ENCODE peak calls at places on chromosomes 6 and 20, in seven cellular contexts. One of them, this sample, is unnamed.
A peak's percentile ranks its signal among the peaks of the same experiment; 100 is the strongest.

GRCh38 chr20:38514947-38515346 is 42.3 kb downstream of the RALGAPB start:
- DNase-seq in CD8-positive, alpha-beta T cell: no peak
- DNase-seq in cardiac muscle cell: no peak
- DNase-seq in uterus: no peak
- DNase-seq in A673: no peak
- DNase-seq in heart left ventricle: no peak
- DNase-seq in ovary: no peak
- DNase-seq in this sample: no peak

GRCh38 chr6:147117580-147117979 is 86.6 kb upstream of the STXBP5 start:
- DNase-seq in ovary: no peak
- DNase-seq in CD8-positive, alpha-beta T cell: no peak
- DNase-seq in cardiac muscle cell: no peak
- DNase-seq in uterus: no peak
- DNase-seq in A673: no peak
- DNase-seq in heart left ventricle: no peak
- DNase-seq in this sample: no peak

GRCh38 chr6:13194852-13195251 is 133.5 kb downstream of the TBC1D7 start:
- DNase-seq in ovary: peak; percentile 36
- DNase-seq in CD8-positive, alpha-beta T cell: no peak
- DNase-seq in A673: peak; percentile 57
- DNase-seq in uterus: peak; percentile 16
- DNase-seq in heart left ventricle: peak; percentile 40
- DNase-seq in cardiac muscle cell: peak; percentile 22
- DNase-seq in this sample: no peak

GRCh38 chr6:136792066-136792944 is at the start of gene MAP3K5:
- DNase-seq in ovary: peak; percentile 92
- DNase-seq in uterus: peak; percentile 84
- DNase-seq in heart left ventricle: peak; percentile 87
- DNase-seq in cardiac muscle cell: peak; percentile 80
- DNase-seq in CD8-positive, alpha-beta T cell: peak; percentile 94
- DNase-seq in A673: peak; percentile 83
- DNase-seq in this sample: peak; percentile 87

GRCh38 chr6:29984992-29985391 is 42.7 kb downstream of the HLA-A start:
- DNase-seq in cardiac muscle cell: no peak
- DNase-seq in ovary: no peak
- DNase-seq in CD8-positive, alpha-beta T cell: no peak
- DNase-seq in uterus: no peak
- DNase-seq in A673: no peak
- DNase-seq in heart left ventricle: no peak
- DNase-seq in this sample: no peak

GRCh38 chr20:3074812-3075211 is 3.4 kb downstream of the OXT start:
- DNase-seq in uterus: no peak
- DNase-seq in ovary: no peak
- DNase-seq in CD8-positive, alpha-beta T cell: no peak
- DNase-seq in cardiac muscle cell: no peak
- DNase-seq in heart left ventricle: no peak
- DNase-seq in A673: no peak
- DNase-seq in this sample: no peak

GRCh38 chr6:150334790-150335783 is 33.7 kb upstream of the IYD start:
- DNase-seq in uterus: no peak
- DNase-seq in CD8-positive, alpha-beta T cell: peak; percentile 30
- DNase-seq in ovary: no peak
- DNase-seq in A673: peak; percentile 73
- DNase-seq in cardiac muscle cell: peak; percentile 62
- DNase-seq in heart left ventricle: peak; percentile 27
- DNase-seq in this sample: no peak

GRCh38 chr6:152129606-152130249 is 322.2 kb downstream of the ESR1 start:
- DNase-seq in ovary: peak; percentile 54
- DNase-seq in uterus: no peak
- DNase-seq in heart left ventricle: no peak
- DNase-seq in A673: no peak
- DNase-seq in CD8-positive, alpha-beta T cell: no peak
- DNase-seq in cardiac muscle cell: no peak
- DNase-seq in this sample: no peak

GRCh38 chr6:125558451-125558850 is 191.0 kb upstream of the HEY2 start:
- DNase-seq in heart left ventricle: no peak
- DNase-seq in ovary: no peak
- DNase-seq in CD8-positive, alpha-beta T cell: no peak
- DNase-seq in A673: no peak
- DNase-seq in cardiac muscle cell: peak; percentile 63
- DNase-seq in uterus: no peak
- DNase-seq in this sample: no peak

GRCh38 chr6:36677059-36677749 is 1.3 kb upstream of the CDKN1A start:
- DNase-seq in ovary: no peak
- DNase-seq in A673: no peak
- DNase-seq in uterus: no peak
- DNase-seq in heart left ventricle: no peak
- DNase-seq in cardiac muscle cell: no peak
- DNase-seq in CD8-positive, alpha-beta T cell: no peak
- DNase-seq in this sample: no peak
- H3K4me1 ChIP-seq in ovary: peaks cover 8% of the 10 kb centered on the region
- H3K4me1 ChIP-seq in A673: peaks cover 25% of the 10 kb centered on the region
- H3K4me1 ChIP-seq in uterus: peaks cover 5% of the 10 kb centered on the region
- H3K4me1 ChIP-seq in heart left ventricle: peaks cover 38% of the 10 kb centered on the region
- H3K4me1 ChIP-seq in cardiac muscle cell: peaks cover 20% of the 10 kb centered on the region
- H3K4me1 ChIP-seq in CD8-positive, alpha-beta T cell: peaks cover 25% of the 10 kb centered on the region
- H3K4me1 ChIP-seq in this sample: peaks cover 33% of the 10 kb centered on the region

DNA sequence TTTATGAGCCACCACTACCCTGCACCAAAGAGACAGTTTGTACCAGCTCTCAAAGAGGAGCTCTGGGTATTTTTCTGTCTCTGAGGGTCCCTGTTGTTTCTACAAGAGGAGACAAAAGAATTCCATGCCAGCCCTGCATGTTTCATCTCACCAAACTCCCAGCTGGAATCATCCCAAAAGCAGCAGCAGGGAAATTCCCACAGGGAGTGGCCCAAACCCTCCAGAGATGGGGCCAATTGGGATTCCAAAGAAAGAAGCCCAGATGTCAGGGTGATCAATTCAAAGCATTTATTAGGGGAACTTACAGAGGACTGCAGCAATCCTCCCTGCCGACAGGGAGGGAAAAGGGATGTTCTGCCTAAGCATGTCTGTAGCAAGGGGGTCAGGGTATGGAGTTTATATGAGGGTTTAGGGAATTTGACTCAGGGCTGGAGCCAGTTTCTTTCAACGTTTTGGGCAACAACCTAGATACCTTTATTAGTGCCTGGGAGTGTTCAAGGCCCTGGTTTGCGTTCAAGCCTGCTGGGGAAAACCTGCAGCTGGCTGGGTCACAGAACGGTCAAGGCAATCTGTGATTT is 47.2 kb downstream of the MUC22 start:
- DNase-seq in heart left ventricle: no peak
- DNase-seq in CD8-positive, alpha-beta T cell: no peak
- DNase-seq in A673: peak; percentile 24
- DNase-seq in uterus: no peak
- DNase-seq in ovary: no peak
- DNase-seq in cardiac muscle cell: no peak
- DNase-seq in this sample: no peak
- H3K4me1 ChIP-seq in heart left ventricle: no peaks in the 10 kb centered on the region
- H3K4me1 ChIP-seq in CD8-positive, alpha-beta T cell: no peaks in the 10 kb centered on the region
- H3K4me1 ChIP-seq in A673: peaks cover 21% of the 10 kb centered on the region
- H3K4me1 ChIP-seq in uterus: no peaks in the 10 kb centered on the region
- H3K4me1 ChIP-seq in ovary: no peaks in the 10 kb centered on the region
- H3K4me1 ChIP-seq in cardiac muscle cell: no peaks in the 10 kb centered on the region
- H3K4me1 ChIP-seq in this sample: no peaks in the 10 kb centered on the region

GRCh38 chr6:14713966-14714631 is 531.8 kb upstream of the JARID2 start:
- DNase-seq in ovary: no peak
- DNase-seq in CD8-positive, alpha-beta T cell: no peak
- DNase-seq in uterus: no peak
- DNase-seq in cardiac muscle cell: no peak
- DNase-seq in A673: no peak
- DNase-seq in heart left ventricle: no peak
- DNase-seq in this sample: no peak

GRCh38 chr6:14711704-14712397 is 534.0 kb upstream of the JARID2 start:
- DNase-seq in CD8-positive, alpha-beta T cell: no peak
- DNase-seq in uterus: no peak
- DNase-seq in cardiac muscle cell: no peak
- DNase-seq in heart left ventricle: no peak
- DNase-seq in A673: no peak
- DNase-seq in ovary: no peak
- DNase-seq in this sample: no peak

GRCh38 chr6:14711056-14711703 is 534.7 kb upstream of the JARID2 start:
- DNase-seq in cardiac muscle cell: peak; percentile 40
- DNase-seq in uterus: no peak
- DNase-seq in heart left ventricle: peak; percentile 48
- DNase-seq in CD8-positive, alpha-beta T cell: no peak
- DNase-seq in ovary: no peak
- DNase-seq in A673: peak; percentile 76
- DNase-seq in this sample: no peak

GRCh38 chr6:14713008-14713452 is 532.8 kb upstream of the JARID2 start:
- DNase-seq in uterus: peak; percentile 56
- DNase-seq in ovary: peak; percentile 53
- DNase-seq in CD8-positive, alpha-beta T cell: no peak
- DNase-seq in A673: no peak
- DNase-seq in cardiac muscle cell: no peak
- DNase-seq in heart left ventricle: peak; percentile 73
- DNase-seq in this sample: no peak

DNA sequence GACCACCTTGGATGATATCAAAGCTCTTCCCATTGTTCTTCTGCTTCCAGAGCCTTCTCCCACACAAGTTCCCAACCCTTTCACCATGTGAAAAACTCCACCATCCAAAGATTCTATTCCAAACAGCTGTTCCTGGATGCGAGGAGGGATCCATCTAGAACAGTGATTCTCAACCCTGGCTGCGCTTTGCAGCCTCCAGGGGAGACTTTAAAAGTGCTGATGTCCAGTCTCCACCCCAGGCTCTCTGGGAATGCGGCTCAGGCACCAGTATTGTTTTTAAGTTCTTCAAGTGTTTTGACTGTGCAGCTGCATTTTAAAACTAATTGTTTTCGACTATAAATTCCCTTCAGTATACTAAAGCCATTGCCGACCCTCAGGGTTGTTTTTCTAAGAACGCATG is 532.3 kb upstream of the JARID2 start:
- DNase-seq in uterus: no peak
- DNase-seq in ovary: no peak
- DNase-seq in A673: no peak
- DNase-seq in CD8-positive, alpha-beta T cell: no peak
- DNase-seq in heart left ventricle: peak; percentile 38
- DNase-seq in cardiac muscle cell: no peak
- DNase-seq in this sample: no peak
- H3K4me1 ChIP-seq in uterus: no peaks in the 10 kb centered on the region
- H3K4me1 ChIP-seq in ovary: peaks cover 4% of the 10 kb centered on the region
- H3K4me1 ChIP-seq in A673: peaks cover 8% of the 10 kb centered on the region
- H3K4me1 ChIP-seq in CD8-positive, alpha-beta T cell: peaks cover 11% of the 10 kb centered on the region
- H3K4me1 ChIP-seq in heart left ventricle: peaks cover 19% of the 10 kb centered on the region
- H3K4me1 ChIP-seq in cardiac muscle cell: peaks cover under 1% of the 10 kb centered on the region
- H3K4me1 ChIP-seq in this sample: no peaks in the 10 kb centered on the region

DNA sequence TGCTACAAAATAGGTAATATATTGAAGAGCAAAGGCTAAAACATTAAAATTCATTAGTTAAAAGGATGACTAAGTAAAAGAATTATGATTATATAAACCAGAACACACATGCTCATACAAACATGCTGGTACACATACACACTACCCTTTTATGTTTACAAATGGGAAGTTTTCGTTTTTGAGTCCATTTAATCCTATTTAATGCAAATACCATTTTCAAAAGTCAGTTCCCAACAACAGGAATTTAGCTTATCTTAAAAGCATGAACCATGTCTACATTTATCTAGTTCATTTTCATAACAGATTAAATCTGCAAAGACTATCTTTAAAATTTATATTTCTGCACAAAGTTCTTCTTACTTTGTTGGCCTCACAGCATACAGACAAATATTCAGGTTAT is 42.5 kb downstream of the MAN1A1 start:
- DNase-seq in heart left ventricle: no peak
- DNase-seq in ovary: no peak
- DNase-seq in cardiac muscle cell: no peak
- DNase-seq in CD8-positive, alpha-beta T cell: no peak
- DNase-seq in uterus: no peak
- DNase-seq in A673: no peak
- DNase-seq in this sample: no peak
- H3K4me1 ChIP-seq in heart left ventricle: peaks cover 11% of the 10 kb centered on the region
- H3K4me1 ChIP-seq in ovary: no peaks in the 10 kb centered on the region
- H3K4me1 ChIP-seq in cardiac muscle cell: peaks cover 10% of the 10 kb centered on the region
- H3K4me1 ChIP-seq in CD8-positive, alpha-beta T cell: no peaks in the 10 kb centered on the region
- H3K4me1 ChIP-seq in uterus: no peaks in the 10 kb centered on the region
- H3K4me1 ChIP-seq in A673: peaks cover 5% of the 10 kb centered on the region
- H3K4me1 ChIP-seq in this sample: no peaks in the 10 kb centered on the region

This sample was measured in CD4-positive, CD25-positive, alpha-beta regulatory T cell.